ENCODE peak calls at places on chromosomes 2 and 18, in ten cellular contexts. P, K, Q, F, L, T, E, J, M and I are unnamed samples.

GRCh38 chr18:25141796-25142365 is 210.1 kb downstream of the ZNF521 start:
- DNase-seq in T (no peak), E (no peak), J (no peak), Q (no peak), M (no peak), P (no peak), K (no peak), F (no peak), L (no peak), I (no peak)

GRCh38 chr2:191351298-191351697 is 106.1 kb downstream of the MYO1B start:
- DNase-seq in E (no peak), K (no peak), P (no peak), F (no peak), Q (no peak), T (no peak), L (no peak), M (peak), J (no peak), I (peak)

GRCh38 chr2:28342081-28342967 is 50.3 kb upstream of the FOSL2 start:
- DNase-seq in J (peak), T (no peak), P (peak), M (peak), Q (no peak), E (peak), F (peak), K (peak), L (no peak), I (peak)

GRCh38 chr18:79523738-79524180 is 128.0 kb downstream of the NFATC1 start:
- DNase-seq in Q (peak), J (no peak), T (peak), M (no peak), P (no peak), E (no peak), K (no peak), L (no peak), F (peak), I (no peak)

GRCh38 chr18:57827646-57828045 is 24.5 kb upstream of the ATP8B1 start:
- DNase-seq in T (no peak), M (no peak), J (no peak), Q (no peak), L (no peak), K (no peak), E (no peak), P (no peak), F (no peak), I (no peak)

GRCh38 chr2:26559556-26559955 is 81.6 kb downstream of the CIB4 start:
- DNase-seq in P (no peak), F (no peak), Q (no peak), T (no peak), J (no peak), E (no peak), M (no peak), L (no peak), K (peak), I (no peak)

GRCh38 chr2:47073641-47074040 is 81.5 kb downstream of the STPG4 start:
- DNase-seq in M (no peak), Q (no peak), E (no peak), F (no peak), J (no peak), T (no peak), L (no peak), P (no peak), K (no peak), I (no peak)

GRCh38 chr2:9800975-9801723 is 42.1 kb upstream of the TAF1B start:
- DNase-seq in F (peak), Q (peak), M (peak), K (no peak), L (peak), E (no peak), J (peak), T (peak), P (peak), I (peak)

GRCh38 chr18:76565238-76566173 is 70.5 kb upstream of the ZNF516 start:
- DNase-seq in M (peak), T (no peak), K (peak), F (peak), Q (no peak), E (no peak), J (peak), L (no peak), P (peak), I (peak)

GRCh38 chr2:27221166-27221565 is 4.0 kb downstream of the CAD start:
- DNase-seq in E (no peak), L (no peak), J (no peak), P (no peak), M (no peak), K (no peak), T (no peak), F (no peak), Q (no peak), I (no peak)

GRCh38 chr2:74188018-74188601 is 9.4 kb upstream of the MOB1A start:
- DNase-seq in P (no peak), L (no peak), J (peak), E (no peak), F (peak), T (no peak), M (peak), Q (no peak), K (no peak), I (peak)

GRCh38 chr2:224925822-224926124 is 116.5 kb downstream of the DOCK10 start:
- DNase-seq in K (no peak), P (no peak), F (no peak), T (no peak), J (peak), M (peak), L (no peak), Q (no peak), E (no peak), I (peak)

GRCh38 chr18:78722391-78722790 is 257.2 kb upstream of the SALL3 start:
- DNase-seq in P (no peak), E (no peak), M (no peak), F (no peak), L (no peak), J (no peak), Q (no peak), T (no peak), K (no peak), I (no peak)

GRCh38 chr2:149184994-149185393 is 145.4 kb upstream of the LYPD6 start:
- DNase-seq in F (no peak), K (no peak), L (no peak), T (no peak), M (no peak), Q (no peak), J (no peak), P (no peak), E (no peak), I (no peak)

GRCh38 chr2:180190851-180191250 is 183.8 kb upstream of the CWC22 start:
- DNase-seq in Q (no peak), P (no peak), E (no peak), F (no peak), L (no peak), T (no peak), K (no peak), J (no peak), M (no peak), I (no peak)

GRCh38 chr2:222673883-222674282 is 2.4 kb downstream of the MOGAT1 start:
- DNase-seq in E (no peak), Q (no peak), J (no peak), F (no peak), L (peak), M (no peak), T (no peak), P (no peak), K (no peak), I (no peak)

GRCh38 chr2:52429740-52430139 is 1337.9 kb upstream of the CHAC2 start:
- DNase-seq in M (no peak), L (no peak), F (no peak), K (no peak), J (peak), P (no peak), Q (no peak), E (no peak), T (no peak), I (no peak)

GRCh38 chr2:98702127-98702802 is 28.7 kb downstream of the MGAT4A start:
- DNase-seq in J (no peak), K (peak), E (no peak), Q (no peak), F (no peak), P (no peak), L (no peak), T (no peak), M (no peak), I (no peak)

GRCh38 chr18:76350134-76351025 is 144.7 kb downstream of the ZNF516 start:
- DNase-seq in T (no peak), M (no peak), K (no peak), P (no peak), E (no peak), Q (no peak), L (no peak), J (no peak), F (no peak), I (no peak)

GRCh38 chr2:223765221-223765775 is 72.1 kb downstream of the AP1S3 start:
- DNase-seq in P (no peak), L (no peak), K (no peak), Q (no peak), E (no peak), M (no peak), J (peak), T (no peak), F (no peak), I (no peak)

GRCh38 chr2:43005211-43005974 is 213.0 kb upstream of the HAAO start:
- DNase-seq in T (no peak), M (no peak), L (peak), P (no peak), E (peak), F (peak), J (no peak), Q (no peak), K (peak), I (no peak)

GRCh38 chr2:59012234-59012633 is 771.1 kb upstream of the FANCL start:
- DNase-seq in P (no peak), Q (no peak), L (no peak), K (no peak), F (no peak), M (no peak), T (no peak), J (no peak), E (no peak), I (no peak)

GRCh38 chr2:239836021-239836765 is 188.9 kb downstream of the NDUFA10 start:
- DNase-seq in Q (no peak), E (no peak), M (no peak), L (no peak), T (no peak), J (no peak), F (peak), K (no peak), P (no peak), I (no peak)

GRCh38 chr2:205911306-205911705 is 174.7 kb downstream of the INO80D start:
- DNase-seq in K (no peak), P (no peak), E (no peak), T (no peak), Q (no peak), F (no peak), M (no peak), L (no peak), J (no peak), I (no peak)

GRCh38 chr18:78970774-78971333 is 8.8 kb upstream of the SALL3 start:
- DNase-seq in P (no peak), L (no peak), E (no peak), Q (no peak), K (no peak), T (no peak), M (no peak), F (no peak), J (no peak), I (no peak)

GRCh38 chr2:219027511-219028055 is 13.7 kb downstream of the CFAP65 start:
- DNase-seq in K (no peak), E (no peak), J (no peak), T (no peak), P (no peak), L (no peak), F (no peak), Q (no peak), M (no peak), I (no peak)

GRCh38 chr2:43217228-43218220 is 8.9 kb downstream of the ZFP36L2 start:
- DNase-seq in M (peak), P (no peak), T (no peak), E (no peak), Q (no peak), L (no peak), F (no peak), K (no peak), J (no peak), I (no peak)

GRCh38 chr2:214169736-214170135 is 241.1 kb upstream of the VWC2L start:
- DNase-seq in L (no peak), K (no peak), Q (no peak), T (no peak), P (peak), E (no peak), F (no peak), M (peak), J (peak), I (peak)

GRCh38 chr2:11683486-11683885 is 13.5 kb upstream of the NTSR2 start:
- DNase-seq in L (no peak), K (no peak), E (no peak), M (no peak), F (no peak), J (no peak), Q (no peak), T (no peak), P (no peak), I (peak)